ENCODE peak calls at places on chromosome 15, in six cellular contexts. A, J, Z, I, U and T are unnamed samples.

GRCh38 chr15:67520276-67520975 is 505 bp upstream of the C15orf61 start:
- DNase-seq in A (no peak), J (no peak), Z (no peak), I (peak; percentile 7), U (no peak), T (no peak)

GRCh38 chr15:62067448-62068044 is 769 bp downstream of the C2CD4A start:
- DNase-seq in A (peak; percentile 38), J (peak; percentile 67), Z (peak; percentile 45), I (no peak), U (peak; percentile 8), T (peak; percentile 49)

GRCh38 chr15:95958417-95958816 is 372.1 kb upstream of the NR2F2 start:
- DNase-seq in A (no peak), J (no peak), Z (no peak), I (no peak), U (no peak), T (no peak)

GRCh38 chr15:26011916-26012315 is 148.8 kb upstream of the ATP10A start:
- DNase-seq in A (no peak), J (no peak), Z (no peak), I (no peak), U (no peak), T (no peak)

GRCh38 chr15:65612616-65612946 is 1.6 kb upstream of the INTS14 start:
- DNase-seq in A (no peak), J (no peak), Z (no peak), I (peak; percentile 21), U (peak; percentile 3), T (no peak)

GRCh38 chr15:81133782-81134461 is at the start of gene CFAP161:
- DNase-seq in A (peak; percentile 60), J (peak; percentile 86), Z (peak; percentile 70), I (peak; percentile 69), U (peak; percentile 67), T (no peak)

GRCh38 chr15:64284037-64284436 is 71.9 kb downstream of the CSNK1G1 start:
- DNase-seq in A (no peak), J (no peak), Z (no peak), I (peak; percentile 68), U (peak; percentile 53), T (no peak)

GRCh38 chr15:31352911-31353811 is 26.5 kb downstream of the KLF13 start:
- DNase-seq in A (no peak), J (peak; percentile 89), Z (peak; percentile 52), I (peak; percentile 82), U (peak; percentile 92), T (no peak)

GRCh38 chr15:84750583-84751092 is 2.2 kb downstream of the ZNF592 start:
- DNase-seq in A (no peak), J (no peak), Z (no peak), I (no peak), U (no peak), T (peak; percentile 18)

GRCh38 chr15:51620647-51621046 is 1.9 kb downstream of the DMXL2 start:
- DNase-seq in A (no peak), J (no peak), Z (no peak), I (no peak), U (no peak), T (no peak)

GRCh38 chr15:92883643-92884458 is 16.3 kb upstream of the CHD2 start:
- DNase-seq in A (no peak), J (no peak), Z (no peak), I (peak; percentile 62), U (peak; percentile 52), T (no peak)

GRCh38 chr15:76994971-76995945 is at the start of gene PSTPIP1:
- DNase-seq in A (peak; percentile 55), J (peak; percentile 68), Z (no peak), I (no peak), U (peak; percentile 15), T (no peak)

GRCh38 chr15:100842756-100843730 is 36.6 kb upstream of the ALDH1A3 start:
- DNase-seq in A (no peak), J (no peak), Z (no peak), I (peak; percentile 92), U (peak; percentile 89), T (no peak)

GRCh38 chr15:71329509-71330260 is 214.4 kb downstream of the THSD4 start:
- DNase-seq in A (peak; percentile 44), J (no peak), Z (no peak), I (peak; percentile 46), U (peak; percentile 36), T (peak; percentile 11)

GRCh38 chr15:65211157-65211982 is at the start of gene CILP:
- DNase-seq in A (no peak), J (peak; percentile 85), Z (no peak), I (peak; percentile 59), U (peak; percentile 22), T (no peak)

GRCh38 chr15:97235285-97235985 is 725.1 kb upstream of the ARRDC4 start:
- DNase-seq in A (peak; percentile 27), J (no peak), Z (peak; percentile 67), I (peak; percentile 39), U (peak; percentile 36), T (peak; percentile 76)

GRCh38 chr15:68817304-68818087 is 3.2 kb downstream of the ANP32A start:
- DNase-seq in A (peak; percentile 71), J (peak; percentile 84), Z (peak; percentile 73), I (peak; percentile 58), U (peak; percentile 64), T (peak; percentile 75)

GRCh38 chr15:48963524-48964113 is at the start of gene SHC4:
- DNase-seq in A (peak; percentile 59), J (peak; percentile 87), Z (peak; percentile 39), I (peak; percentile 86), U (peak; percentile 70), T (peak; percentile 37)
- TF ChIP-seq CTCF in A (peak; percentile 13), J (no peak), Z (no peak), I (peak; percentile 39), U (peak; percentile 49), T (no peak)

GRCh38 chr15:44045217-44045616 is 149.9 kb downstream of the FRMD5 start:
- DNase-seq in A (no peak), J (no peak), Z (no peak), I (no peak), U (no peak), T (no peak)
- TF ChIP-seq CTCF in A (no peak), J (no peak), Z (no peak), I (no peak), U (no peak), T (no peak)

GRCh38 chr15:78921517-78921916 is 23.3 kb downstream of the CTSH start:
- DNase-seq in A (no peak), J (no peak), Z (no peak), I (no peak), U (no peak), T (no peak)

GRCh38 chr15:78925076-78925624 is 19.7 kb downstream of the CTSH start:
- DNase-seq in A (no peak), J (no peak), Z (no peak), I (no peak), U (no peak), T (no peak)

GRCh38 chr15:78923480-78924360 is 21.1 kb downstream of the CTSH start:
- DNase-seq in A (no peak), J (no peak), Z (no peak), I (no peak), U (no peak), T (no peak)

GRCh38 chr15:78922527-78922926 is 22.3 kb downstream of the CTSH start:
- DNase-seq in A (no peak), J (no peak), Z (no peak), I (no peak), U (no peak), T (no peak)

DNA sequence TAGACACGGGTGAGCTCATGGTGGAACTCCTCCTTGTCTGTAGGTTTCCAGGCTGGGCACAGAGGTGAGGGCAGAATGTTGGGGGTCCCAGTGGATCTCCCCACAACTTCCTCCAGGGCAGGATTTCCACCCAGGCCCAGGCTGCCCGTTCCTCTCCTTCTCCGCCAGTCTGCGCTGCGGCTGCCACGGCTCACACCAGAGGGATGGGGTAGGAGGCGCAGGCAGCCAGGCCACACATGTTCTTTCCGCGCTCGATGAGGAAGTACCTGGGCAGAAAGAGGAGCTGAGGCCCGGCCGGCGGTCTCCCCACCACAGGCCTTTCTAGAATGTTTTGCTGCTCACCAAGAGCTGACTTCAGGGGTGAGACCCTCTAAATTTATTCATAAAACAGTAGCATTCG is 22.9 kb downstream of the CTSH start:
- DNase-seq in A (no peak), J (no peak), Z (no peak), I (no peak), U (no peak), T (no peak)
- TF ChIP-seq CTCF in A (no peak), J (no peak), Z (no peak), I (no peak), U (no peak), T (no peak)

GRCh38 chr15:89035658-89036057 is 52.6 kb upstream of the ABHD2 start:
- DNase-seq in A (no peak), J (no peak), Z (no peak), I (peak; percentile 36), U (no peak), T (no peak)

GRCh38 chr15:89038146-89038545 is 50.1 kb upstream of the ABHD2 start:
- DNase-seq in A (no peak), J (no peak), Z (no peak), I (no peak), U (no peak), T (no peak)

GRCh38 chr15:89030311-89030710 is 57.9 kb upstream of the ABHD2 start:
- DNase-seq in A (no peak), J (no peak), Z (no peak), I (no peak), U (no peak), T (no peak)

GRCh38 chr15:89034305-89034704 is 54.0 kb upstream of the ABHD2 start:
- DNase-seq in A (no peak), J (no peak), Z (no peak), I (peak; percentile 36), U (peak; percentile 44), T (no peak)
- TF ChIP-seq CTCF in A (peak; percentile 29), J (no peak), Z (no peak), I (peak; percentile 42), U (peak; percentile 62), T (peak; percentile 18)

GRCh38 chr15:73992594-73992898 is 451 bp upstream of the STOML1 start:
- DNase-seq in A (no peak), J (no peak), Z (no peak), I (no peak), U (no peak), T (no peak)
- TF ChIP-seq CTCF in A (no peak), J (no peak), Z (no peak), I (no peak), U (no peak), T (no peak)

DNA sequence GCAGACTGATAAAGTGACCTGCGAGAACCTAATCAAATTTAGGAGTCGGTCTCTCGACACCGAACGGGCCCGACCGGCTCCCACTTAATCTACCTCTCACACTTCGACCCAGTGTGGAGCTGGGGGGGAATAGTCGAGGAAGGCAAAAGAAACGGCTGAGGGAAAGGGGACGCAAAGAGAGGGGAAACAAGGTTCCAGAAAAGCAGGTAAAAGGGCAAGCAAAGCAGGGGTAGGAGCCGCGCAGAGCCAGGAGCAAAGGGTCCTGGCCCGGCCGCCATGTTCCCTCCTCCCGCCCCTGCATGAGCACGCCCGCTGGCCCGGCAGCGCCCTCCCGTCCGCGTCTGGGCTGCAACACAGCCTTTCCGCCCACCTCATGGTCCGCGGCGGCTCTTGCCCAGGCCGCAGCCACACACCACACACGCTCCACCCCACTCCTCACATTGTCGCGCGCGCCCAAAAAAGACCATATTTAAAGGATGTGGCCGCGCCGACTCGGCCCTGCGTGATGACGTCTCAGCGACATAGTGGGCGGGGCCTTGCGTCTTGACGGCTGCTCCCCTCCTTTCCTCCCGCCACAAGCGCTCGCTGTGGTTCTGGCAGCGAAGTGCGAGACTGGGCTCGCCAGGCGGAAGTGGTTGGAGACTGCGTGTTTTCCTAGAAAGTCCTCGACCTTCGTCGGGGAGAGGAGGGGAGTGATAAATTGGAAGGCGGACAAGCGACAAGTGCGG is at the start of gene ICE2:
- DNase-seq in A (peak; percentile 97), J (peak; percentile 98), Z (peak; percentile 96), I (peak; percentile 94), U (peak; percentile 94), T (peak; percentile 97)
- TF ChIP-seq CTCF in A (no peak), J (no peak), Z (no peak), I (peak; percentile 10), U (no peak), T (no peak)